ENCODE peak calls at places on chromosomes 1 and 21, in six cellular contexts. U, Q, Y, M, E and G are unnamed samples.

GRCh38 chr1:243447342-243447741 is 191.5 kb downstream of the SDCCAG8 start:
- DNase-seq in U (peak), Q (peak), Y (no peak), M (no peak), E (no peak), G (no peak)

GRCh38 chr1:42135426-42135825 is 17.8 kb upstream of the GUCA2B start:
- DNase-seq in U (no peak), Q (no peak), Y (no peak), M (no peak), E (no peak), G (no peak)

GRCh38 chr1:230476622-230477003 is 50.5 kb upstream of the PGBD5 start:
- DNase-seq in U (no peak), Q (no peak), Y (no peak), M (no peak), E (no peak), G (no peak)

GRCh38 chr1:174884001-174884400 is 115.7 kb upstream of the CACYBP start:
- DNase-seq in U (no peak), Q (no peak), Y (no peak), M (no peak), E (no peak), G (no peak)

GRCh38 chr1:202105571-202106339 is 17.0 kb upstream of the GPR37L1 start:
- DNase-seq in U (no peak), Q (peak), Y (peak), M (peak), E (no peak), G (no peak)

GRCh38 chr1:199202331-199202730 is 563.5 kb downstream of the PTPRC start:
- DNase-seq in U (no peak), Q (no peak), Y (no peak), M (no peak), E (no peak), G (no peak)

GRCh38 chr1:41454406-41454805 is 30.1 kb downstream of the EDN2 start:
- DNase-seq in U (no peak), Q (no peak), Y (no peak), M (peak), E (no peak), G (no peak)

GRCh38 chr1:154565876-154566275 is 1.7 kb upstream of the CHRNB2 start:
- DNase-seq in U (no peak), Q (no peak), Y (no peak), M (no peak), E (no peak), G (no peak)

GRCh38 chr1:206651958-206652890 is 16.9 kb downstream of the DYRK3 start:
- DNase-seq in U (no peak), Q (no peak), Y (no peak), M (no peak), E (no peak), G (no peak)

GRCh38 chr1:164914208-164914607 is 355.2 kb downstream of the PBX1 start:
- DNase-seq in U (no peak), Q (peak), Y (no peak), M (no peak), E (no peak), G (no peak)

GRCh38 chr1:156910309-156910782 is 10.1 kb upstream of the LRRC71 start:
- DNase-seq in U (no peak), Q (no peak), Y (peak), M (peak), E (no peak), G (no peak)

GRCh38 chr1:234955107-234955731 is 173.4 kb downstream of the TOMM20 start:
- DNase-seq in U (no peak), Q (peak), Y (peak), M (peak), E (no peak), G (peak)

GRCh38 chr1:161726631-161727342 is 5.4 kb downstream of the FCRLB start:
- DNase-seq in U (peak), Q (peak), Y (peak), M (peak), E (peak), G (peak)

GRCh38 chr1:11598461-11598860 is 55.8 kb downstream of the FBXO2 start:
- DNase-seq in U (no peak), Q (peak), Y (peak), M (no peak), E (no peak), G (no peak)

GRCh38 chr1:58883037-58883887 is 99.4 kb upstream of the JUN start:
- DNase-seq in U (peak), Q (peak), Y (peak), M (no peak), E (peak), G (peak)

GRCh38 chr1:8463144-8463927 is 145.4 kb downstream of the SLC45A1 start:
- DNase-seq in U (peak), Q (peak), Y (peak), M (no peak), E (no peak), G (no peak)

GRCh38 chr1:86149591-86149990 is 7.0 kb downstream of the COL24A1 start:
- DNase-seq in U (no peak), Q (no peak), Y (peak), M (no peak), E (no peak), G (no peak)

GRCh38 chr1:217238945-217239344 is 391.9 kb downstream of the GPATCH2 start:
- DNase-seq in U (no peak), Q (no peak), Y (no peak), M (no peak), E (no peak), G (no peak)

GRCh38 chr1:235513495-235514366 is 9.5 kb upstream of the B3GALNT2 start:
- DNase-seq in U (peak), Q (peak), Y (no peak), M (peak), E (no peak), G (no peak)

GRCh38 chr1:112729909-112730308 is 14.8 kb upstream of the PPM1J start:
- DNase-seq in U (no peak), Q (no peak), Y (no peak), M (peak), E (no peak), G (no peak)

GRCh38 chr1:53657891-53658396 is 81.0 kb downstream of the GLIS1 start:
- DNase-seq in U (no peak), Q (no peak), Y (peak), M (no peak), E (no peak), G (no peak)

GRCh38 chr1:53656916-53657170 is 82.1 kb downstream of the GLIS1 start:
- DNase-seq in U (no peak), Q (no peak), Y (peak), M (no peak), E (no peak), G (no peak)

GRCh38 chr1:53654216-53655210 is 84.5 kb downstream of the GLIS1 start:
- DNase-seq in U (no peak), Q (peak), Y (peak), M (no peak), E (no peak), G (peak)

GRCh38 chr1:53657256-53657805 is 81.6 kb downstream of the GLIS1 start:
- DNase-seq in U (no peak), Q (no peak), Y (peak), M (no peak), E (no peak), G (no peak)

GRCh38 chr1:53656062-53656915 is 82.7 kb downstream of the GLIS1 start:
- DNase-seq in U (no peak), Q (peak), Y (peak), M (no peak), E (no peak), G (no peak)
- H3K27ac ChIP-seq in U (no peak), Q (peak), Y (no peak), M (no peak), E (no peak), G (no peak)

GRCh38 chr21:31537872-31538576 is 121.5 kb upstream of the SOD1 start:
- DNase-seq in U (no peak), Q (no peak), Y (no peak), M (peak), E (no peak), G (no peak)
- TF ChIP-seq CTCF in U (no peak), Q (no peak), Y (peak), M (peak), E (no peak), G (no peak)

DNA sequence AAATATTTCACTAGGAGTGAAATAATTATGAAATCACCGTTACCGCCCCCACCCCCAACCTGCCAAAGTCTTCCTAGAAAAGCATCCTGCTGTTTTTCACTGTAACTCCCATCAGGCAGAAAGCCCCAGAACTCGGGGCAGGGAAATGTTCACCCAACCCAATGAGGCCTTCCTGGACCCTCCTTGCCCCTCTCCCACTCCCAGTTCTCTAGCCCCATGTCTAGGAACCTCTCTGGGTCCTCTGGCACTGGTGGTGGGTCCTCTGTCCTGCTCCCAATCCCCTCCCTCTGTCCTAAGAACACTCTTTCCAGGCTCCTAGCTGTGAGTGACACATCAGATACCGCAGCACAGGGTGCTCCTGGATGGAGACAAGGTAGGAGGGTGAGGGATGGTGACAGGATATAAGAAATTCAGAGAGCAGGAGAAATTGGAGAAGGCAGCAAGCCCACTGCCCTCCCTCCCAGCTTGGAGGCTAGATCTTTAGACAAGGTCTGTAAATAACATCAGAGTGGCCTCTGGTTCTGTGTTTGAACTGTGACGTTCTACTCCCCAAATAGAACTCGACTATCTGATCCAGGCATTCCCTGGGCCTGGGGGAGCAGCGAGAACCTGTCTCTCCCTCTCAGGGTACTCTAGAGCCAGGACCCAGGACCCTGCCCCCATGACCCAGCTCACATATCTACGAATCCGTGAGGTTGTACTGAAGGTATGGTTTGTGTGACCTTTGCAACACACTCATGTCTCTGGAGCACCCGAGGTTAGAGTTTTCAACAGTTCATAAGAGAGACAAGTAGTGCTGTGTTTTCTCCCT is 23.3 kb upstream of the BTG2 start:
- DNase-seq in U (no peak), Q (no peak), Y (no peak), M (peak), E (no peak), G (no peak)
- H3K27ac ChIP-seq in U (no peak), Q (no peak), Y (no peak), M (peak), E (no peak), G (no peak)

DNA sequence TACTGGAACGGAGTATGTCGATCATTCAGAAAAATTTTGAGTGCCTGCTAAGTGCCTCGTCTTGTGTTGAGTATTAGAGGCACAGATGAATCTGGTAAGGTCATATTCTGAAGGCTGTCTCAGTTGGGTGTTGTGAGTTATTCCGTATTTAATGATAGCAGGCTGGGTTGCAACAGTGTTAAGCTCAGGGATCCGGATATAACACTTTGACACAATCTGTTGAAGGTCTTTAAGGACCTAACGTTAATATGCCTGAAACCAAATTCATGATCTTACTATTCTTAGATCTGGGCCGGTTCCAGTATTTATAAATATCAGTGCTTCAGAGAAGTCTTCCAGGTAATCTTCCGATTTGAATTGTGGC is 555 bp downstream of the PRPF38A start:
- DNase-seq in U (no peak), Q (no peak), Y (no peak), M (no peak), E (no peak), G (no peak)
- TF ChIP-seq CTCF in U (no peak), Q (no peak), Y (no peak), M (no peak), E (no peak), G (no peak)

DNA sequence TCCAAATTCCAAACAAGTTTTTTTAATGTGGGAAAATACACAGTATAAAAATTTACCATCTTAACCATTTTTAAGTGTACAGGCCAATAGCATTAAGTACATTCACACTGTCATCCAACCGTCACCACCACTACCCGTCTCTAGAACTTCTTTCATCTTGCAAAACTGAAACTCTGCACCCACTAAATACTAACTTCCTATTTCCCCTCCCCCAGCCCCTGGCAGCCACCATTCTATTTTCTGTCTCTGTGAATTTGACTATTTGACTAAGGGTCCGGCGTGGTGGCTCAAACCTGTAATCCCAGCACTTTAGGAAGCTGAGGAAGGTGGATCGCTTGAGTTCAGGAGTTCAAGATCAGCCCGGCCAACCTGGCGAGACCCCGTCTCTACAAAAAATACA is 36.1 kb downstream of the CLSTN1 start:
- DNase-seq in U (no peak), Q (no peak), Y (no peak), M (no peak), E (no peak), G (no peak)
- H3K27ac ChIP-seq in U (peak), Q (no peak), Y (no peak), M (no peak), E (no peak), G (no peak)

DNA sequence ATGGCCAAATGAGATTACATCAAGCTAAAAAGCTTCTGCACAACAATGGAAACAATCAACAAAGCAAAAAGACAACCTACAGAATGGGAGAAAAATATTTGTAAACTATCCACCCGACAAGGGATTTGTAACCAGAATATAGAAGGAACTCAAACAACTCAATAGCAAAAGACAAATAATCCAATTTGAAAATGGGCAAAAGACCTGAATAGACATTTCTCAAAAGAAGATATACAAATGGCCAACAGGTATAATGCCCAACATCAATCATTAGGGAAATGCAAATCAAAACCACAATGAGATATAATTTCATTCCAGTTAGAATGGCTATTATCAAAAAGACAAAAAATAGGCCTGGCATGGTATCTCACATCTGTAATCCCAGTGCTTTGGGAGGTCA is 140.0 kb downstream of the GLUL start:
- DNase-seq in U (no peak), Q (no peak), Y (no peak), M (no peak), E (no peak), G (no peak)
- TF ChIP-seq CTCF in U (no peak), Q (no peak), Y (no peak), M (no peak), E (no peak), G (no peak)

GRCh38 chr1:10161541-10162290 is 48.7 kb upstream of the KIF1B start:
- DNase-seq in U (no peak), Q (no peak), Y (peak), M (no peak), E (peak), G (peak)
- H3K27ac ChIP-seq in U (no peak), Q (no peak), Y (no peak), M (no peak), E (peak), G (peak)